ENCODE peak calls at places on chromosome 3, in nine cellular contexts. V is GM19239, Y is DMS79 treated with DMSO at 0.1 percent for 48 hours, T is transverse colon, R is NCI-H748 treated with DMSO at 0.1 percent for 48 hours, Z is AG10803, D is T-helper 1 cell, M is stomach, H is mesothelial cell of epicardium. A is an unnamed sample.
A peak's percentile ranks its signal among the peaks of the same experiment; 100 is the strongest.

GRCh38 chr3:136716629-136717028 is 35.5 kb downstream of the STAG1 start:
- DNase-seq in T (no peak), V (no peak), Z (no peak), H (no peak), Y (no peak), M (no peak), R (no peak), D (no peak), A (no peak)

GRCh38 chr3:143594217-143594616 is 254.1 kb downstream of the SLC9A9 start:
- DNase-seq in Y (no peak), V (no peak), Z (no peak), R (no peak), D (no peak), H (no peak), M (peak; percentile 42), T (peak; percentile 51), A (peak; percentile 90)

GRCh38 chr3:123202451-123202850 is 708 bp downstream of the SEC22A start:
- DNase-seq in M (no peak), V (no peak), T (no peak), Y (peak; percentile 67), Z (no peak), D (no peak), H (no peak), R (no peak), A (peak; percentile 9)

GRCh38 chr3:119084371-119085069 is 49.9 kb upstream of the IGSF11 start:
- DNase-seq in V (no peak), M (no peak), D (no peak), T (no peak), R (no peak), Z (no peak), Y (no peak), H (no peak), A (no peak)

GRCh38 chr3:167437428-167438139 is 36.3 kb downstream of the SERPINI2 start:
- DNase-seq in D (no peak), R (no peak), H (no peak), M (no peak), T (no peak), Y (no peak), Z (no peak), V (no peak), A (no peak)

GRCh38 chr3:127449489-127450212 is 140.9 kb downstream of the TPRA1 start:
- DNase-seq in H (no peak), Y (no peak), M (peak; percentile 10), V (no peak), Z (no peak), T (no peak), R (no peak), D (no peak), A (no peak)

GRCh38 chr3:66452247-66453040 is 48.4 kb downstream of the LRIG1 start:
- DNase-seq in R (no peak), D (no peak), H (no peak), M (no peak), T (no peak), Z (peak; percentile 53), Y (peak; percentile 20), V (no peak), A (no peak)

GRCh38 chr3:30503431-30503830 is 103.0 kb upstream of the TGFBR2 start:
- DNase-seq in M (no peak), D (peak; percentile 13), T (no peak), Z (no peak), V (no peak), Y (no peak), R (no peak), H (no peak), A (no peak)

GRCh38 chr3:113556556-113557335 is 24.4 kb downstream of the SIDT1 start:
- DNase-seq in V (no peak), H (no peak), T (peak; percentile 45), D (no peak), R (no peak), M (no peak), Y (no peak), Z (no peak), A (no peak)

A was measured in small intestine.